ENCODE peak calls at places on chromosomes 6 and 20, in seven cellular contexts. F is pancreas, R is left ventricle myocardium inferior, E is IMR-90, Q is OCI-LY7, J is lower lobe of right lung, M is testis. Y is an unnamed sample. For H3K9me3 and H3K4me1, the result is how much of the 10 kb centered on the place peaks cover.

GRCh38 chr6:23180504-23181293 is 611.3 kb downstream of the HDGFL1 start:
- DNase-seq in F (peak), J (peak), M (peak), E (peak), Q (no peak), R (peak), Y (no peak)

GRCh38 chr6:36985384-36985962 is 523 bp downstream of the MTCH1 start:
- DNase-seq in R (no peak), J (no peak), E (no peak), M (no peak), F (no peak), Q (no peak), Y (no peak)

GRCh38 chr6:130853555-130854183 is 26.5 kb downstream of the SMLR1 start:
- DNase-seq in Q (no peak), E (peak), M (no peak), J (no peak), R (no peak), F (no peak), Y (no peak)

GRCh38 chr20:24990810-24991252 is 1.7 kb downstream of the APMAP start:
- DNase-seq in Q (peak), E (no peak), J (no peak), M (no peak), R (no peak), F (no peak), Y (peak)

GRCh38 chr6:53302678-53303360 is 45.9 kb downstream of the ELOVL5 start:
- DNase-seq in M (no peak), R (no peak), F (no peak), Q (no peak), J (no peak), E (peak), Y (no peak)

GRCh38 chr20:46970937-46971630 is 76.4 kb downstream of the EYA2 start:
- DNase-seq in Q (peak), J (no peak), E (peak), M (peak), R (no peak), F (no peak), Y (no peak)

GRCh38 chr6:144340541-144341371 is 55.6 kb downstream of the UTRN start:
- DNase-seq in J (no peak), F (no peak), M (no peak), E (no peak), R (no peak), Q (no peak), Y (no peak)

GRCh38 chr6:153392156-153392555 is 261.1 kb upstream of the RGS17 start:
- DNase-seq in Q (no peak), M (no peak), E (no peak), J (no peak), R (no peak), F (no peak), Y (no peak)

GRCh38 chr6:120774275-120774674 is 560.0 kb downstream of the TBC1D32 start:
- DNase-seq in E (no peak), F (no peak), M (no peak), R (no peak), J (no peak), Q (no peak), Y (no peak)

GRCh38 chr6:69233195-69233524 is 563.6 kb downstream of the LMBRD1 start:
- DNase-seq in E (no peak), R (no peak), Q (no peak), J (no peak), M (no peak), F (no peak), Y (no peak)

GRCh38 chr20:3092611-3093379 is 8.3 kb upstream of the AVP start:
- DNase-seq in M (no peak), E (no peak), F (no peak), J (no peak), R (no peak), Q (no peak), Y (no peak)

GRCh38 chr20:61520761-61521460 is 268.9 kb downstream of the CDH4 start:
- DNase-seq in J (no peak), Q (no peak), R (no peak), F (no peak), M (no peak), E (peak), Y (no peak)

GRCh38 chr20:44253528-44253927 is 6.4 kb downstream of the GDAP1L1 start:
- DNase-seq in E (no peak), J (no peak), Q (no peak), M (no peak), R (no peak), F (no peak), Y (no peak)

GRCh38 chr6:75438186-75438880 is 55.3 kb downstream of the FILIP1 start:
- DNase-seq in Q (no peak), R (no peak), M (no peak), J (no peak), F (no peak), E (peak), Y (no peak)

GRCh38 chr6:110815260-110816109 is at the start of gene CDK19:
- DNase-seq in R (peak), J (peak), Q (peak), F (peak), E (peak), M (peak), Y (peak)

GRCh38 chr6:34029489-34030280 is 116.2 kb downstream of the GRM4 start:
- DNase-seq in Q (no peak), J (no peak), F (no peak), M (no peak), R (no peak), E (no peak), Y (no peak)

GRCh38 chr6:6700421-6700820 is 111.9 kb downstream of the LY86 start:
- DNase-seq in J (no peak), Q (no peak), E (no peak), R (no peak), F (no peak), M (no peak), Y (no peak)

GRCh38 chr6:157985378-157986155 is 3.9 kb downstream of the SYNJ2 start:
- DNase-seq in Q (no peak), J (no peak), E (no peak), F (no peak), R (no peak), M (no peak), Y (no peak)

GRCh38 chr6:53767941-53768340 is 26.9 kb upstream of the LRRC1 start:
- DNase-seq in R (no peak), E (no peak), J (no peak), F (no peak), M (no peak), Q (no peak), Y (no peak)

GRCh38 chr20:60238992-60239655 is 280.9 kb downstream of the CDH26 start:
- DNase-seq in R (no peak), F (no peak), Q (no peak), J (no peak), M (no peak), E (no peak), Y (no peak)

GRCh38 chr6:50353603-50354002 is 303.9 kb upstream of the DEFB112 start:
- DNase-seq in E (no peak), F (no peak), R (no peak), M (no peak), Q (no peak), J (no peak), Y (no peak)

GRCh38 chr6:28218312-28219248 is 6.5 kb upstream of the ZSCAN9 start:
- DNase-seq in R (peak), Q (no peak), F (peak), E (peak), J (peak), M (peak), Y (peak)

GRCh38 chr6:100468966-100469859 is 4.5 kb upstream of the SIM1 start:
- DNase-seq in J (no peak), E (no peak), Q (no peak), M (no peak), F (no peak), R (no peak), Y (no peak)

GRCh38 chr6:168377481-168377850 is 57.9 kb upstream of the DACT2 start:
- DNase-seq in Q (no peak), R (peak), M (peak), E (no peak), J (no peak), F (no peak), Y (no peak)
- H3K9me3 ChIP-seq in Q (under half), R (under half), M (under half), E (half or more), J (under half), F (under half), Y (under half)

GRCh38 chr6:84763397-84764331 is 734 bp downstream of the TBX18 start:
- DNase-seq in R (peak), E (peak), Q (no peak), J (peak), M (peak), F (no peak), Y (peak)
- TF ChIP-seq CTCF in R (no peak), E (no peak), Q (no peak), J (no peak), M (no peak), F (no peak), Y (no peak)

GRCh38 chr6:45436544-45437440 is 59.1 kb upstream of the SUPT3H start:
- DNase-seq in Q (no peak), J (no peak), M (no peak), F (no peak), R (no peak), E (peak), Y (no peak)

GRCh38 chr6:45432944-45433343 is 55.2 kb upstream of the SUPT3H start:
- DNase-seq in R (no peak), F (no peak), Q (no peak), E (peak), J (no peak), M (no peak), Y (no peak)

GRCh38 chr6:45431314-45432058 is 53.8 kb upstream of the SUPT3H start:
- DNase-seq in F (no peak), J (no peak), Q (no peak), R (no peak), M (no peak), E (no peak), Y (no peak)

GRCh38 chr6:45434401-45434741 is 56.6 kb upstream of the SUPT3H start:
- DNase-seq in F (no peak), M (no peak), J (no peak), R (no peak), Q (no peak), E (no peak), Y (no peak)

DNA sequence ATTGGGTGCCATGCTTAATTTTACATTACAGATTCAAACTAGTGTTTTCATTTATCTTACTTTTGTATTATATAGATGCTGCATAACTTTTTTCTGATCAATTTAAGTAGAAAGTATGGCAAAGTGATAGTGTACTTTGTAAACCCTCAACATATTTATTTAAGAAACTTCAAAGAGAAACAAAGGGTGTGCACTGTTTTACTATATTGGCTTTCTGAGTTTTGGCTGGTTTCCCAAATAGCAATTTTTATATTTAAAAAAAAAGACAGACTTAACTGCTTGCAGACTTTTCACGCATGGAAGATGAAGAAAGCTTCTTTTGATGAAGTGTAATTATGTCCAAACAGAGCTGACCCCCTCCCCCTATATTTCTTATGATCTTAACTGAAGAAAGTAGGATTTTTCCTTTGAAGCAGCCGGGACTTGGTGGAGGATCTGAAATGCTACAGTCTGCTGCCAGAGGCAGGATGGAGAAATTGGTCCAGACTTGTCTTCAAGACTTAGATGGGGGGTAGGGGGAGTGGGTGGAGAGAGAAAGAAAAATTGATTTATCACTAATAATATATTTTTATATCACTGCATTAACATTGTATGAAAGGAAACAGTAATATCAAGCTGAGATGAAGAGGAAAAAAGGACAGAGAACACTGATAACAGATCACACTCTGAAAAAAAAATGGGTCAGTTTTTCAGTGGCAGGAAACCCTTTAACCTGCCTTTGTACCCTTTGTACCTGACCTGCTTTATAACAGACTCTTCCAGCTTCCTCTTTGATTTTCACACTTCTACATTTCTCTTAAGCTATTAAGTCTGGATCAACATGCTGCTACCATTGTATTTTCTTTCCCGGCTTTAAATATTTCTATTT is 56.0 kb upstream of the SUPT3H start:
- DNase-seq in J (no peak), M (no peak), R (no peak), E (no peak), F (no peak), Q (no peak), Y (no peak)
- H3K4me1 ChIP-seq in J (under half), M (under half), R (under half), E (under half), F (under half), Q (under half), Y (under half)

GRCh38 chr6:4997862-4998261 is 6.0 kb downstream of the RPP40 start:
- DNase-seq in F (no peak), J (no peak), Q (no peak), M (no peak), E (no peak), R (no peak), Y (no peak)

GRCh38 chr6:4999586-4999985 is 4.3 kb downstream of the RPP40 start:
- DNase-seq in E (no peak), J (no peak), F (no peak), Q (no peak), R (no peak), M (no peak), Y (no peak)

GRCh38 chr6:4994741-4995140 is 9.1 kb downstream of the RPP40 start:
- DNase-seq in R (no peak), F (no peak), Q (no peak), J (no peak), E (no peak), M (no peak), Y (no peak)
- H3K9me3 ChIP-seq in R (under half), F (under half), Q (under half), J (under half), E (under half), M (under half), Y (under half)

DNA sequence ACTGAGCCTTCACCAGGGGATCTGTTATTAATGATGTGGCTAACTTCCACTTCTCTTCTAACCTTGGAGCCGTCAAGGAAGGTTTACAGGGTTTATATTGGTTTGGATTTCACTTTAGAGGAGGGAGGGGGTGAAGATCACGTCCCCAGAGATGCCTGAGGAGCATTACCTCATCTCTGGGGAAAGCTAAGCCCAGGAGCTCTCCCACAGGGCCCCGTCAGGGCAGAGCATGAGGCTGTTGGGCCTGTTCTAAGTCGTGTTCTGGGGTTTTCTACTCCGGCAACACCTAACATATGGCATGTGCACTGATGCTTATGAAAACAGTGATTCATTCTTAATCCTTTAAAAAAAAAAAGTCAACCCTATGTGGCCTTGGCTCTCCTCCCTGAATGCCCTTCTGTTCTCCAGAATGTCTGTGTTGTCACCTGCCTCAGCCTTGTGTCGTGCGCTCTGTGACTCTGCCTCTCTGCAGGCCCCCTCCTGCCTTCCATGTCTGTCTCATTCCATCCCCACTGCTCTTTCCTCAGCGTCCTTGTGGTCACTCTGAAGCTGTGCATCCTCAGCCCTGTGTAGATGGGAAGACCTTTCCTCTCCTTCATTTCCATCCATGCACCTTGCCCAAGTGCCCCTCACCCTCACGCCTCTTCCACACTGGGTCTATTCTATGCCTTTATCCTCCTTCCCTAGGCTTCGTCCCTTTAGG is 97.4 kb upstream of the JARID2 start:
- DNase-seq in F (no peak), R (no peak), M (no peak), J (no peak), E (peak), Q (no peak), Y (no peak)
- TF ChIP-seq CTCF in F (no peak), R (no peak), M (no peak), J (no peak), E (no peak), Q (no peak), Y (no peak)

DNA sequence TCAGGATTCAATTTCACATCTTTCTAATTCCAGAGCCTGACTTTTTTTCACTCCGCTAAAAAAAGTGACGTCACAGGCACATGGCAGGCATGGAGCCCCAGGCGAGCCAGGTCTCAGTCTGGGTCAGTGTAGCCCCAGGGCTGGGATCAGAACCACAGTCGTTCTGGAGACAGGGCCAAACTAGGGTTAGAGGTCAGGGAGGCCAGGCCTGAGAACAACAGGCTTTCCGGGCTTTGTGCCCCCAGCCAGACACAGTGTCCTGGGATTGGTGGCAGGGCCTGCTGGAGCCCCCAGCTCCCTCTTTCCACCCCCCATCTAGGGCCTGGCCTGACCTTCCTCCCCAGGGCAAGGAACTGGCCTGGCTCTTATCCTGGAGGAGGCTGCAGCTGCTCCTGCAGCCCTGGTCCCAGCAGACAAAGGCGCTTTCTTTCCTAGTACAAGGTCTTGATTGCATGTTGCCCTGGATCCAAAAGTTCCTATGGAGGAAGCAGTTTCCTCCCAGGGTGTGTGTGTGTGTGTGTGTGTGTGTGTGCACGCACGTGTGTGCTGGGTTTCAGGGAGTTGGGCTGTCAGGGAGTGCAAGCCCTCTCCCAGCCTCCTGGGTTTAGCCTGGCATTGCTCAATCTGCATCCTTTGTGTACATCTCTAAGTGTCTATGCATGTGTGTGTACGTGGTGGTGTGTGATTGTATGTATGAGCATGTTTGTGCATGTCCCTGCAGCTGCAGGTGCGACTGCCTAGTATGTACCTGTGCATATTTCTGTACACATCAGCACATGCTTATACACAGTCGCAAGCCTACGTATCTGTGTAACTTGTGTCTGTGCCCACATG is 26.5 kb upstream of the EMILIN3 start:
- DNase-seq in Q (no peak), F (no peak), J (peak), R (peak), E (no peak), M (peak), Y (peak)
- H3K4me1 ChIP-seq in Q (under half), F (under half), J (under half), R (half or more), E (under half), M (under half), Y (half or more)

Y was measured in right atrium auricular region.